ENCODE peak calls at places on chromosomes 6 and 20, in ten cellular contexts. X, Y, Q, G, N, I, Z, M, C and B are unnamed samples.

GRCh38 chr20:588932-589672 is 21.0 kb downstream of the TCF15 start:
- DNase-seq in X (peak), Y (no peak), Q (no peak), G (no peak), N (no peak), I (no peak), Z (no peak), M (no peak), C (no peak), B (no peak)

GRCh38 chr20:31570735-31571617 is 34.1 kb upstream of the ID1 start:
- DNase-seq in X (no peak), Y (peak), Q (no peak), G (no peak), N (peak), I (peak), Z (no peak), M (no peak), C (no peak), B (no peak)

GRCh38 chr6:33621396-33622388 is 570 bp downstream of the ITPR3 start:
- DNase-seq in X (peak), Y (no peak), Q (peak), G (no peak), N (peak), I (no peak), Z (peak), M (peak), C (no peak), B (peak)

GRCh38 chr6:27809939-27810767 is 102.0 kb downstream of the OR2B2 start:
- DNase-seq in X (peak), Y (peak), Q (peak), G (peak), N (peak), I (peak), Z (peak), M (peak), C (peak), B (peak)

GRCh38 chr6:33695451-33695855 is 16.0 kb downstream of the UQCC2 start:
- DNase-seq in X (no peak), Y (no peak), Q (no peak), G (no peak), N (peak), I (no peak), Z (no peak), M (no peak), C (no peak), B (no peak)

GRCh38 chr20:37431786-37432185 is 85.8 kb downstream of the SRC start:
- DNase-seq in X (no peak), Y (no peak), Q (no peak), G (no peak), N (no peak), I (no peak), Z (no peak), M (no peak), C (no peak), B (no peak)

GRCh38 chr6:134938896-134939295 is 11.0 kb downstream of the ALDH8A1 start:
- DNase-seq in X (no peak), Y (peak), Q (no peak), G (no peak), N (no peak), I (peak), Z (no peak), M (no peak), C (no peak), B (peak)

GRCh38 chr6:143556529-143556928 is 45.0 kb upstream of the FUCA2 start:
- DNase-seq in X (peak), Y (peak), Q (no peak), G (no peak), N (peak), I (peak), Z (no peak), M (no peak), C (no peak), B (no peak)

GRCh38 chr6:119079288-119079809 is 885 bp upstream of the FAM184A start:
- DNase-seq in X (no peak), Y (peak), Q (no peak), G (no peak), N (peak), I (peak), Z (peak), M (no peak), C (no peak), B (no peak)

GRCh38 chr6:85581572-85581971 is 12.1 kb downstream of the SNX14 start:
- DNase-seq in X (no peak), Y (no peak), Q (no peak), G (no peak), N (no peak), I (no peak), Z (no peak), M (no peak), C (no peak), B (no peak)

GRCh38 chr20:50592282-50593004 is 82.3 kb downstream of the PTPN1 start:
- DNase-seq in X (no peak), Y (peak), Q (no peak), G (no peak), N (no peak), I (no peak), Z (no peak), M (no peak), C (no peak), B (no peak)

GRCh38 chr6:38018755-38019165 is 199.2 kb downstream of the ZFAND3 start:
- DNase-seq in X (no peak), Y (no peak), Q (no peak), G (no peak), N (no peak), I (no peak), Z (no peak), M (no peak), C (no peak), B (no peak)

GRCh38 chr6:47209632-47210031 is 100.1 kb downstream of the TNFRSF21 start:
- DNase-seq in X (no peak), Y (peak), Q (no peak), G (no peak), N (peak), I (peak), Z (no peak), M (no peak), C (no peak), B (no peak)

GRCh38 chr6:80454197-80454596 is 347.7 kb downstream of the BCKDHB start:
- DNase-seq in X (no peak), Y (peak), Q (peak), G (no peak), N (peak), I (peak), Z (peak), M (no peak), C (no peak), B (no peak)

GRCh38 chr6:142885182-142885867 is 59.7 kb downstream of the HIVEP2 start:
- DNase-seq in X (no peak), Y (peak), Q (peak), G (peak), N (peak), I (peak), Z (peak), M (peak), C (peak), B (peak)

GRCh38 chr6:149734915-149735314 is 11.4 kb downstream of the NUP43 start:
- DNase-seq in X (no peak), Y (no peak), Q (no peak), G (no peak), N (no peak), I (no peak), Z (no peak), M (no peak), C (no peak), B (no peak)

GRCh38 chr6:167141667-167142432 is 15.9 kb downstream of the GPR31 start:
- DNase-seq in X (peak), Y (no peak), Q (peak), G (peak), N (peak), I (no peak), Z (no peak), M (peak), C (peak), B (peak)

GRCh38 chr6:89731924-89732568 is 87.5 kb downstream of the MDN1 start:
- DNase-seq in X (no peak), Y (no peak), Q (no peak), G (no peak), N (no peak), I (no peak), Z (no peak), M (no peak), C (no peak), B (no peak)

GRCh38 chr6:5472583-5472982 is 211.3 kb downstream of the FARS2 start:
- DNase-seq in X (no peak), Y (no peak), Q (no peak), G (no peak), N (no peak), I (no peak), Z (no peak), M (no peak), C (no peak), B (no peak)

DNA sequence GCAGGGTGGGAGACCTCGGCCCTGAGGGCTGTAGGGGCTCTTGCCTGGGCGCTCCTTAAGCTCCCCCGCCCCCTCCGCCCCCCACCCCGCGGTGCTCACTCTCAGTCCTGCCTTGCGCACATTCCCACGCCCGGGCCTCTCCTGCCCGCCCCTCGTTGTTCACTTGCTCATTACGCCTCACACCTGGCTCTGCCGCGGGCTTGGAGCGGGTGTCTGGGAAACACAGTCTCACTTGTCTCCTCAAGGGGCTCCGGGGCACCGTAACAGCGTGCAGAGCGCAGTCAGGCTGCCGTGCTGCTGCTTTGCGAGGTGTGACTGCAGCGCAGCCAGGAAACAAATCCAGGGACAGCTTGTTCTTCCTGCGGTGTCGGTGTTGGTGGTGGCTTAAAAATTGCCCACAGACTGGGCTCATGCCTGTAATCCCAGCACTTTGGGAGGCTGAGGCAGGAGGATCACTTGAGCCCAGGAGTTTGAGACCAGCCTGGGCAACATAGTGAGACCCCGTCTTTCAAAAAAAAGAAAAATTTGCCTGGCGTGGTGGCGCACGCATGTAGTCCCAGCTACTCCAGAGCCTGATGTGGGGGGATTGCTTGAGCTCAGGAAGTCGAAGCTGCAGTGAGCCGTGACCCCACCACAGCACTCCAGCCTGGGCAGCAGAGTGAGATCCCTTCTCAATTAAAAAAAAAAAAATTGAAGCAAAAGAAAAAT is 4.6 kb downstream of the NPBWR2 start:
- DNase-seq in X (peak), Y (no peak), Q (no peak), G (no peak), N (no peak), I (no peak), Z (peak), M (peak), C (no peak), B (peak)
- H3K27ac ChIP-seq in X (no peak), Y (no peak), Q (no peak), G (peak), N (no peak), I (no peak), Z (no peak), M (no peak), C (no peak), B (no peak)

DNA sequence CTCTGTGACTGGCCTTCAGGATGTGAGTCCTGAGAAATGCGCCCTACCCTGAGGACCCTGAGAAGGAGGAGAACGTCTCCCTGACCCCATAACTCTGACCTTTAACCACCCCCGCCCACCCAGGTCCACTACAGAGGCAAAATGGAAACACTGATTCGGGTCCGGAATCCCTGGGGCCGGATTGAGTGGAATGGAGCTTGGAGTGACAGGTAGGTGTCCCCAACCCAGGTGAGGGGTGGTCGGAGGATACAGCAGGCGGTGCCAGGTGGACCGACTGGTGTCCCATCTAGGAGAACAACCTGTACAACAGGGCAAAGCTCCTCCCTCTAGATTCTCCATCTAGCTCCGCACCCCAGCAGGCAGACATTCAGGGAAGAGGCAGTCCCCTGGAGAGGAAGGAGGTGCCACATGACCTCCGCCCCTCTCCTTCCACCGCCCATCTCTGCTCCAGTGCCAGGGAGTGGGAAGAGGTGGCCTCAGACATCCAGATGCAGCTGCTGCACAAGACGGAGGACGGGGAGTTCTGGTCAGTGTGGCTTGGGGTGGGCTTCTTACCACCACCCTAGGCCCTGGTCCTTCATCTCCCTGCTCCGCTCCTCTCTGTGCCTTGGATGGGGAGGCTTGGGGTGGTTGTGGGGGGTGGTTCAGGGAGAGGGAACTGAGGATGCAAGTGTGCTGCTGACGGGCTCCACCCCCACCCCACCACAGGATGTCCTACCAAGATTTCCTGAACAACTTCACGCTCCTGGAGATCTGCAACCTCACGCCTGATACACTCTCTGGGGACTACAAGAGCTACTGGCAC is 17.7 kb downstream of the CAPN11 start:
- DNase-seq in X (no peak), Y (no peak), Q (no peak), G (no peak), N (no peak), I (no peak), Z (no peak), M (no peak), C (no peak), B (no peak)
- H3K4me2 ChIP-seq in X (no peak), Y (no peak), Q (no peak), G (no peak), N (no peak), I (no peak), Z (no peak), M (no peak), C (no peak), B (no peak)

DNA sequence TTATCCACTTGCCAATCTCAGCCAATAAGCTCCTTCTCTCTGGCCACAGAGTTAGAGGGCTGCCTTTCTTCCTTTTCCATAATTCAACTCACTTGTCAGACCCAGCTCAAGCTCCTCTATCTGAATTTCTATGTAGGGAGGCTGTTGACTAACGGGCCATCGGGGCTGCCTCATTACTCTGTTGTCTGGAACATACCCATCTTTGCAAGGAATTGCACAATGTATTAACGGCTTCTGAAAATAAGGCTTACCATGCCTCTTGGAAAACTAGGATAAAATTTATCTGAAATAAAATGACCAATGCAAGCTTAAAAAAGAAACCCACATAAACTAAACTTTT is 28.5 kb upstream of the KIF6 start:
- DNase-seq in X (no peak), Y (peak), Q (no peak), G (no peak), N (peak), I (peak), Z (no peak), M (no peak), C (no peak), B (no peak)
- H3K27ac ChIP-seq in X (no peak), Y (no peak), Q (no peak), G (no peak), N (no peak), I (no peak), Z (no peak), M (no peak), C (no peak), B (no peak)

GRCh38 chr6:169362501-169363121 is 109.0 kb upstream of the THBS2 start:
- DNase-seq in X (no peak), Y (no peak), Q (no peak), G (no peak), N (peak), I (no peak), Z (no peak), M (no peak), C (no peak), B (no peak)

GRCh38 chr6:169367507-169367906 is 113.9 kb upstream of the THBS2 start:
- DNase-seq in X (no peak), Y (no peak), Q (no peak), G (no peak), N (no peak), I (no peak), Z (no peak), M (no peak), C (no peak), B (no peak)

GRCh38 chr6:169368200-169368599 is 114.6 kb upstream of the THBS2 start:
- DNase-seq in X (no peak), Y (no peak), Q (no peak), G (no peak), N (no peak), I (no peak), Z (no peak), M (no peak), C (no peak), B (no peak)

GRCh38 chr6:169366177-169366901 is 112.7 kb upstream of the THBS2 start:
- DNase-seq in X (no peak), Y (no peak), Q (no peak), G (no peak), N (no peak), I (no peak), Z (no peak), M (no peak), C (no peak), B (no peak)

DNA sequence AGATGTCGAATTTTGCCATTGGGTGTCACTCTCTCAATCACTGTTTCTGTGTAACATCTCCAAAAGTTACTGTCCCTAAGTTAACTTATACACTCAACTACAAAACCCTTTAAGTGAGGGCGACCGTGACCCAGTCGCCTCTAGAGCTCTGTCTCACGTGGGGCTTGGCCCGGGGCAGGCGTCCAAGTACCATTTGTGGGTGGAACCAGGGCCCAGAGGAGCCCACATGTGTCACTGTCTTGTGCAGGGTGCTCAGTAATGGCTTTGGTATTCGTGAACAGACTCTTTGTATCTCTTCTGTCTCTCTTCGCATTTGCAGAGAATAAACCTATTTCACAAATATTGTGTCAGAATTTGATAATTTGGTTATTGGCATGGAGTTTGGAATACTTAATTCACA is 109.9 kb upstream of the THBS2 start:
- DNase-seq in X (no peak), Y (peak), Q (no peak), G (no peak), N (peak), I (peak), Z (no peak), M (no peak), C (no peak), B (no peak)
- H3K4me2 ChIP-seq in X (no peak), Y (no peak), Q (no peak), G (no peak), N (peak), I (no peak), Z (no peak), M (no peak), C (no peak), B (no peak)

GRCh38 chr6:16514249-16514648 is 247.0 kb downstream of the ATXN1 start:
- DNase-seq in X (no peak), Y (peak), Q (no peak), G (peak), N (peak), I (peak), Z (no peak), M (peak), C (no peak), B (no peak)
- H3K27ac ChIP-seq in X (no peak), Y (no peak), Q (no peak), G (no peak), N (no peak), I (no peak), Z (no peak), M (no peak), C (no peak), B (no peak)

GRCh38 chr20:46222521-46223007 is 85.7 kb downstream of the CDH22 start:
- DNase-seq in X (peak), Y (no peak), Q (no peak), G (no peak), N (no peak), I (no peak), Z (no peak), M (peak), C (no peak), B (no peak)
- H3K4me2 ChIP-seq in X (peak), Y (no peak), Q (no peak), G (no peak), N (no peak), I (no peak), Z (no peak), M (no peak), C (no peak), B (no peak)

GRCh38 chr6:105174512-105174911 is 5.3 kb downstream of the POPDC3 start:
- DNase-seq in X (no peak), Y (peak), Q (no peak), G (no peak), N (peak), I (peak), Z (no peak), M (no peak), C (no peak), B (no peak)
- H3K27ac ChIP-seq in X (no peak), Y (no peak), Q (no peak), G (no peak), N (peak), I (peak), Z (no peak), M (no peak), C (no peak), B (no peak)

GRCh38 chr6:41498968-41499599 is 47.1 kb upstream of the FOXP4 start:
- DNase-seq in X (no peak), Y (no peak), Q (no peak), G (no peak), N (no peak), I (no peak), Z (no peak), M (no peak), C (no peak), B (no peak)
- H3K4me2 ChIP-seq in X (no peak), Y (no peak), Q (no peak), G (no peak), N (no peak), I (no peak), Z (no peak), M (no peak), C (no peak), B (no peak)

DNA sequence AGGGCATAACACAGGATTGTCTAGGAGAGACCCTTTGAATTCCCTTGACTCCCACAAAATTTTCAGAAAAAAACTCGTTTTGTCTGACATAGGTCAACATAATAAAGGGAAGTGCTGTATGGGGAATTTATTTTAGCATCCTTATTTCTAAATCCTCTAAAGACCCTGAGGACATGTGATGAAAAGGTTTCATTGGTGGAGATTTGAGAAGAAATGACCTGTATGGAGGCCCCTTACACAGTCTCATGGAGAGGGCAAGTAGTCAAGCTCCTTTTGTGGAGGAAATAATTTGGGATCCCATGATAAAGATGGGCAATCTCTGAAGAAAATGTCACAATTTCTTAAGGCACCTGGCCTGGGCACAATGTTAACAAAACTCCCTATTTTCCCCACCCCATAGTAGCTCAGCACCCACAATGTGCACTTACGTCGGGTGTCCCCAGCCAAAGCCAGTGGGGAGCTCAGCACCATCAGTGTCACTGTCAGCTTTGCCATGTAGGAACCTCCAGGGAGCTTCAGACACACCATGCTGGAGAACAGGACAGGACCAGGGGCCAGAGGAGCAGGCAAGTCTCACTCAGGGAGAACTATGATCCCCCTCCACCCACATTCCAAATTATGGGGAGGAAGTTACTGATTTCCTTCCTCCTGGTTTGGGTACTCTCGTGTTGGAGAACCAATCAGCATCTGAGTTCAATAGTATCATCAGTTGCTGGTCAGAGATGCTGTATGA is at the start of gene HLA-DRB5:
- DNase-seq in X (no peak), Y (no peak), Q (no peak), G (no peak), N (no peak), I (no peak), Z (no peak), M (no peak), C (no peak), B (peak)
- H3K27ac ChIP-seq in X (no peak), Y (no peak), Q (no peak), G (no peak), N (no peak), I (no peak), Z (no peak), M (no peak), C (no peak), B (peak)